ENCODE peak calls at places on chromosomes 3 and 15, in seven cellular contexts. One of them, this sample, is unnamed.

GRCh38 chr15:25737218-25737643 is 125.9 kb downstream of the ATP10A start:
- DNase-seq in AG09309: no peak
- DNase-seq in Kasumi-1: no peak
- DNase-seq in GM13976: no peak
- DNase-seq in small intestine: no peak
- DNase-seq in astrocyte of the cerebellum: no peak
- DNase-seq in A172: no peak
- DNase-seq in this sample: no peak

GRCh38 chr3:63228087-63228486 is 50.0 kb upstream of the SYNPR start:
- DNase-seq in AG09309: no peak
- DNase-seq in A172: no peak
- DNase-seq in GM13976: no peak
- DNase-seq in Kasumi-1: no peak
- DNase-seq in small intestine: no peak
- DNase-seq in astrocyte of the cerebellum: no peak
- DNase-seq in this sample: no peak

GRCh38 chr15:94119215-94119815 is 112.0 kb upstream of the MCTP2 start:
- DNase-seq in A172: no peak
- DNase-seq in astrocyte of the cerebellum: no peak
- DNase-seq in Kasumi-1: no peak
- DNase-seq in small intestine: no peak
- DNase-seq in GM13976: no peak
- DNase-seq in AG09309: no peak
- DNase-seq in this sample: no peak

GRCh38 chr3:22421589-22421988 is 670.6 kb upstream of the ZNF385D start:
- DNase-seq in astrocyte of the cerebellum: no peak
- DNase-seq in AG09309: no peak
- DNase-seq in A172: no peak
- DNase-seq in GM13976: no peak
- DNase-seq in Kasumi-1: no peak
- DNase-seq in small intestine: no peak
- DNase-seq in this sample: no peak

GRCh38 chr3:50170689-50171088 is 15.6 kb downstream of the SEMA3F start:
- DNase-seq in small intestine: no peak
- DNase-seq in AG09309: peak
- DNase-seq in Kasumi-1: no peak
- DNase-seq in astrocyte of the cerebellum: no peak
- DNase-seq in GM13976: no peak
- DNase-seq in A172: peak
- DNase-seq in this sample: no peak

GRCh38 chr3:153291052-153291689 is 129.1 kb downstream of the RAP2B start:
- DNase-seq in small intestine: peak
- DNase-seq in Kasumi-1: peak
- DNase-seq in GM13976: peak
- DNase-seq in A172: peak
- DNase-seq in AG09309: no peak
- DNase-seq in astrocyte of the cerebellum: no peak
- DNase-seq in this sample: no peak

GRCh38 chr15:57367556-57367955 is 8.7 kb upstream of the CGNL1 start:
- DNase-seq in astrocyte of the cerebellum: no peak
- DNase-seq in Kasumi-1: no peak
- DNase-seq in GM13976: no peak
- DNase-seq in small intestine: no peak
- DNase-seq in A172: no peak
- DNase-seq in AG09309: no peak
- DNase-seq in this sample: no peak

GRCh38 chr3:165669502-165669901 is 167.7 kb downstream of the BCHE start:
- DNase-seq in small intestine: no peak
- DNase-seq in GM13976: no peak
- DNase-seq in astrocyte of the cerebellum: peak
- DNase-seq in AG09309: no peak
- DNase-seq in A172: peak
- DNase-seq in Kasumi-1: no peak
- DNase-seq in this sample: no peak

GRCh38 chr3:33061782-33062181 is 35.2 kb downstream of the GLB1 start:
- DNase-seq in small intestine: peak
- DNase-seq in GM13976: no peak
- DNase-seq in A172: peak
- DNase-seq in Kasumi-1: no peak
- DNase-seq in astrocyte of the cerebellum: no peak
- DNase-seq in AG09309: peak
- DNase-seq in this sample: no peak

GRCh38 chr15:89690276-89691218 is at the start of the genes PEX11A and WDR93:
- DNase-seq in Kasumi-1: peak
- DNase-seq in astrocyte of the cerebellum: peak
- DNase-seq in AG09309: no peak
- DNase-seq in A172: peak
- DNase-seq in GM13976: peak
- DNase-seq in small intestine: peak
- DNase-seq in this sample: peak

This sample was measured in memory B cell.